ENCODE peak calls at places on chromosomes 6 and 20, in five cellular contexts. One of them, this sample, is unnamed.

GRCh38 chr6:163533443-163533842 is 118.9 kb downstream of the QKI start:
- DNase-seq in Karpas-422: no peak
- DNase-seq in H1: no peak
- DNase-seq in fibroblast of the conjunctiva: peak
- DNase-seq in NCI-H1092 treated with DMSO at 0.1 percent for 48 hours: no peak
- DNase-seq in this sample: peak

GRCh38 chr20:8996817-8997512 is 71.9 kb upstream of the PLCB4 start:
- DNase-seq in Karpas-422: no peak
- DNase-seq in NCI-H1092 treated with DMSO at 0.1 percent for 48 hours: no peak
- DNase-seq in H1: no peak
- DNase-seq in fibroblast of the conjunctiva: no peak
- DNase-seq in this sample: no peak

GRCh38 chr20:13840093-13840465 is 55.3 kb downstream of the NDUFAF5 start:
- DNase-seq in fibroblast of the conjunctiva: no peak
- DNase-seq in Karpas-422: no peak
- DNase-seq in H1: no peak
- DNase-seq in NCI-H1092 treated with DMSO at 0.1 percent for 48 hours: no peak
- DNase-seq in this sample: no peak

GRCh38 chr6:149060985-149061760 is 256.3 kb upstream of the TAB2 start:
- DNase-seq in Karpas-422: no peak
- DNase-seq in NCI-H1092 treated with DMSO at 0.1 percent for 48 hours: peak
- DNase-seq in fibroblast of the conjunctiva: no peak
- DNase-seq in H1: no peak
- DNase-seq in this sample: no peak

GRCh38 chr6:85640806-85641205 is 1.9 kb downstream of the SYNCRIP start:
- DNase-seq in NCI-H1092 treated with DMSO at 0.1 percent for 48 hours: no peak
- DNase-seq in Karpas-422: no peak
- DNase-seq in fibroblast of the conjunctiva: no peak
- DNase-seq in H1: no peak
- DNase-seq in this sample: peak

GRCh38 chr20:47999166-47999565 is 213.9 kb upstream of the SULF2 start:
- DNase-seq in fibroblast of the conjunctiva: no peak
- DNase-seq in NCI-H1092 treated with DMSO at 0.1 percent for 48 hours: no peak
- DNase-seq in H1: no peak
- DNase-seq in Karpas-422: no peak
- DNase-seq in this sample: peak

GRCh38 chr20:37259031-37259430 is 2.6 kb downstream of the GHRH start:
- DNase-seq in H1: no peak
- DNase-seq in NCI-H1092 treated with DMSO at 0.1 percent for 48 hours: no peak
- DNase-seq in fibroblast of the conjunctiva: no peak
- DNase-seq in Karpas-422: no peak
- DNase-seq in this sample: no peak

GRCh38 chr20:13276945-13277582 is 56.0 kb downstream of the ISM1 start:
- DNase-seq in fibroblast of the conjunctiva: no peak
- DNase-seq in Karpas-422: no peak
- DNase-seq in H1: no peak
- DNase-seq in NCI-H1092 treated with DMSO at 0.1 percent for 48 hours: no peak
- DNase-seq in this sample: no peak

GRCh38 chr6:138450445-138450844 is 46.4 kb downstream of the HEBP2 start:
- DNase-seq in fibroblast of the conjunctiva: no peak
- DNase-seq in H1: no peak
- DNase-seq in NCI-H1092 treated with DMSO at 0.1 percent for 48 hours: no peak
- DNase-seq in Karpas-422: no peak
- DNase-seq in this sample: no peak

GRCh38 chr6:134005824-134006223 is 46.6 kb downstream of the SLC2A12 start:
- DNase-seq in H1: no peak
- DNase-seq in NCI-H1092 treated with DMSO at 0.1 percent for 48 hours: no peak
- DNase-seq in fibroblast of the conjunctiva: no peak
- DNase-seq in Karpas-422: no peak
- DNase-seq in this sample: no peak

GRCh38 chr6:106626485-106626884 is 2.8 kb downstream of the RTN4IP1 start:
- DNase-seq in NCI-H1092 treated with DMSO at 0.1 percent for 48 hours: no peak
- DNase-seq in H1: no peak
- DNase-seq in fibroblast of the conjunctiva: no peak
- DNase-seq in Karpas-422: peak
- DNase-seq in this sample: no peak

GRCh38 chr6:143802833-143803565 is 40.1 kb upstream of the LTV1 start:
- DNase-seq in Karpas-422: no peak
- DNase-seq in NCI-H1092 treated with DMSO at 0.1 percent for 48 hours: no peak
- DNase-seq in fibroblast of the conjunctiva: no peak
- DNase-seq in H1: no peak
- DNase-seq in this sample: peak

GRCh38 chr20:2740702-2741101 is 48.1 kb downstream of the EBF4 start:
- DNase-seq in H1: no peak
- DNase-seq in Karpas-422: no peak
- DNase-seq in NCI-H1092 treated with DMSO at 0.1 percent for 48 hours: no peak
- DNase-seq in fibroblast of the conjunctiva: no peak
- DNase-seq in this sample: no peak

GRCh38 chr6:34389034-34389433 is 3.4 kb downstream of the NUDT3 start:
- DNase-seq in H1: no peak
- DNase-seq in Karpas-422: no peak
- DNase-seq in fibroblast of the conjunctiva: no peak
- DNase-seq in NCI-H1092 treated with DMSO at 0.1 percent for 48 hours: no peak
- DNase-seq in this sample: no peak

GRCh38 chr6:16799279-16800193 is 38.3 kb upstream of the ATXN1 start:
- DNase-seq in H1: no peak
- DNase-seq in Karpas-422: no peak
- DNase-seq in fibroblast of the conjunctiva: no peak
- DNase-seq in NCI-H1092 treated with DMSO at 0.1 percent for 48 hours: no peak
- DNase-seq in this sample: peak

This sample was measured in GM23248.